ENCODE peak calls at places on chromosomes 13 and 19, in nine cellular contexts. One of them, this sample, is unnamed.

GRCh38 chr19:9862897-9863296 is 27.8 kb downstream of the PIN1 start:
- DNase-seq in stimulated activated CD8-positive, alpha-beta memory T cell treated with anti-CD3 and anti-CD28 coated beads, Interleukin-7, amount 100 ng/mL, for 1 hour: no peak
- DNase-seq in stimulated activated CD4-positive, alpha-beta T cell treated with anti-CD3 and anti-CD28 coated beads, Interleukin-1b, Interleukin-23, amount 100 ng/mL, for 1 hour: no peak
- DNase-seq in mesendoderm: no peak
- DNase-seq in ecto neural progenitor cell: no peak
- DNase-seq in activated CD8-positive, alpha-beta memory T cell treated with anti-CD3 and anti-CD28 coated beads for 4 hours: no peak
- DNase-seq in occipital lobe: no peak
- DNase-seq in coronary artery: no peak
- DNase-seq in cardiac muscle cell: no peak
- DNase-seq in this sample: no peak

GRCh38 chr13:27868639-27869435 is 51.0 kb upstream of the PDX1 start:
- DNase-seq in stimulated activated CD8-positive, alpha-beta memory T cell treated with anti-CD3 and anti-CD28 coated beads, Interleukin-7, amount 100 ng/mL, for 1 hour: no peak
- DNase-seq in stimulated activated CD4-positive, alpha-beta T cell treated with anti-CD3 and anti-CD28 coated beads, Interleukin-1b, Interleukin-23, amount 100 ng/mL, for 1 hour: no peak
- DNase-seq in mesendoderm: peak
- DNase-seq in ecto neural progenitor cell: no peak
- DNase-seq in activated CD8-positive, alpha-beta memory T cell treated with anti-CD3 and anti-CD28 coated beads for 4 hours: no peak
- DNase-seq in occipital lobe: no peak
- DNase-seq in coronary artery: no peak
- DNase-seq in cardiac muscle cell: peak
- DNase-seq in this sample: no peak

GRCh38 chr19:7224205-7224833 is 69.9 kb downstream of the INSR start:
- DNase-seq in stimulated activated CD8-positive, alpha-beta memory T cell treated with anti-CD3 and anti-CD28 coated beads, Interleukin-7, amount 100 ng/mL, for 1 hour: no peak
- DNase-seq in stimulated activated CD4-positive, alpha-beta T cell treated with anti-CD3 and anti-CD28 coated beads, Interleukin-1b, Interleukin-23, amount 100 ng/mL, for 1 hour: no peak
- DNase-seq in mesendoderm: no peak
- DNase-seq in ecto neural progenitor cell: no peak
- DNase-seq in activated CD8-positive, alpha-beta memory T cell treated with anti-CD3 and anti-CD28 coated beads for 4 hours: no peak
- DNase-seq in occipital lobe: no peak
- DNase-seq in coronary artery: no peak
- DNase-seq in cardiac muscle cell: peak
- DNase-seq in this sample: no peak

GRCh38 chr13:85497652-85498051 is 301.6 kb downstream of the SLITRK6 start:
- DNase-seq in stimulated activated CD8-positive, alpha-beta memory T cell treated with anti-CD3 and anti-CD28 coated beads, Interleukin-7, amount 100 ng/mL, for 1 hour: no peak
- DNase-seq in stimulated activated CD4-positive, alpha-beta T cell treated with anti-CD3 and anti-CD28 coated beads, Interleukin-1b, Interleukin-23, amount 100 ng/mL, for 1 hour: no peak
- DNase-seq in mesendoderm: no peak
- DNase-seq in ecto neural progenitor cell: no peak
- DNase-seq in activated CD8-positive, alpha-beta memory T cell treated with anti-CD3 and anti-CD28 coated beads for 4 hours: no peak
- DNase-seq in occipital lobe: no peak
- DNase-seq in coronary artery: no peak
- DNase-seq in cardiac muscle cell: peak
- DNase-seq in this sample: no peak

GRCh38 chr13:104389722-104390121 is 1323.5 kb upstream of the SLC10A2 start:
- DNase-seq in stimulated activated CD8-positive, alpha-beta memory T cell treated with anti-CD3 and anti-CD28 coated beads, Interleukin-7, amount 100 ng/mL, for 1 hour: no peak
- DNase-seq in stimulated activated CD4-positive, alpha-beta T cell treated with anti-CD3 and anti-CD28 coated beads, Interleukin-1b, Interleukin-23, amount 100 ng/mL, for 1 hour: no peak
- DNase-seq in mesendoderm: no peak
- DNase-seq in ecto neural progenitor cell: no peak
- DNase-seq in activated CD8-positive, alpha-beta memory T cell treated with anti-CD3 and anti-CD28 coated beads for 4 hours: no peak
- DNase-seq in occipital lobe: no peak
- DNase-seq in coronary artery: no peak
- DNase-seq in cardiac muscle cell: peak
- DNase-seq in this sample: no peak

GRCh38 chr13:73364706-73365105 is 305.9 kb downstream of the KLF5 start:
- DNase-seq in stimulated activated CD8-positive, alpha-beta memory T cell treated with anti-CD3 and anti-CD28 coated beads, Interleukin-7, amount 100 ng/mL, for 1 hour: no peak
- DNase-seq in stimulated activated CD4-positive, alpha-beta T cell treated with anti-CD3 and anti-CD28 coated beads, Interleukin-1b, Interleukin-23, amount 100 ng/mL, for 1 hour: no peak
- DNase-seq in mesendoderm: no peak
- DNase-seq in ecto neural progenitor cell: no peak
- DNase-seq in activated CD8-positive, alpha-beta memory T cell treated with anti-CD3 and anti-CD28 coated beads for 4 hours: no peak
- DNase-seq in occipital lobe: no peak
- DNase-seq in coronary artery: no peak
- DNase-seq in cardiac muscle cell: no peak
- DNase-seq in this sample: no peak

GRCh38 chr13:105135852-105136251 is 1399.6 kb downstream of the EFNB2 start:
- DNase-seq in stimulated activated CD8-positive, alpha-beta memory T cell treated with anti-CD3 and anti-CD28 coated beads, Interleukin-7, amount 100 ng/mL, for 1 hour: no peak
- DNase-seq in stimulated activated CD4-positive, alpha-beta T cell treated with anti-CD3 and anti-CD28 coated beads, Interleukin-1b, Interleukin-23, amount 100 ng/mL, for 1 hour: no peak
- DNase-seq in mesendoderm: no peak
- DNase-seq in ecto neural progenitor cell: no peak
- DNase-seq in activated CD8-positive, alpha-beta memory T cell treated with anti-CD3 and anti-CD28 coated beads for 4 hours: no peak
- DNase-seq in occipital lobe: no peak
- DNase-seq in coronary artery: no peak
- DNase-seq in cardiac muscle cell: peak
- DNase-seq in this sample: no peak

GRCh38 chr19:46428278-46429141 is at the start of gene PNMA8C:
- DNase-seq in stimulated activated CD8-positive, alpha-beta memory T cell treated with anti-CD3 and anti-CD28 coated beads, Interleukin-7, amount 100 ng/mL, for 1 hour: no peak
- DNase-seq in stimulated activated CD4-positive, alpha-beta T cell treated with anti-CD3 and anti-CD28 coated beads, Interleukin-1b, Interleukin-23, amount 100 ng/mL, for 1 hour: no peak
- DNase-seq in mesendoderm: peak
- DNase-seq in ecto neural progenitor cell: peak
- DNase-seq in activated CD8-positive, alpha-beta memory T cell treated with anti-CD3 and anti-CD28 coated beads for 4 hours: peak
- DNase-seq in occipital lobe: peak
- DNase-seq in coronary artery: no peak
- DNase-seq in cardiac muscle cell: peak
- DNase-seq in this sample: peak

This sample was measured in posterior cingulate gyrus.